ENCODE peak calls at places on chromosomes 3 and 15, in nine cellular contexts. G is uterus, C is stomach, K is GM12878, Q is A549, V is IMR-90, Y is H1, O is ovary, U is vagina. N is an unnamed sample. For H3K4me1, the result is how much of the 10 kb centered on the place peaks cover.

GRCh38 chr15:42549782-42550392 is 1.2 kb downstream of the HAUS2 start:
- DNase-seq in G (no peak), C (no peak), K (no peak), Q (no peak), V (no peak), Y (no peak), O (no peak), U (no peak), N (no peak)

GRCh38 chr3:138417559-138417982 is 16.8 kb upstream of the ESYT3 start:
- DNase-seq in G (peak), C (peak), K (no peak), Q (peak), V (peak), Y (peak), O (peak), U (no peak), N (peak)

GRCh38 chr3:156605686-156606605 is 51.0 kb upstream of the SSR3 start:
- DNase-seq in G (peak), C (peak), K (no peak), Q (no peak), V (peak), Y (peak), O (peak), U (no peak), N (peak)

GRCh38 chr3:111033470-111034108 is 38.0 kb upstream of the NECTIN3 start:
- DNase-seq in G (no peak), C (no peak), K (no peak), Q (no peak), V (peak), Y (no peak), O (no peak), U (no peak), N (no peak)

GRCh38 chr3:9994086-9994844 is 7.6 kb upstream of the EMC3 start:
- DNase-seq in G (no peak), C (peak), K (no peak), Q (no peak), V (peak), Y (no peak), O (no peak), U (no peak), N (no peak)

GRCh38 chr3:47323431-47324277 is 40.9 kb downstream of the KLHL18 start:
- DNase-seq in G (no peak), C (no peak), K (no peak), Q (no peak), V (peak), Y (no peak), O (no peak), U (no peak), N (no peak)

GRCh38 chr15:77837649-77838025 is 204.9 kb upstream of the LINGO1 start:
- DNase-seq in G (no peak), C (no peak), K (no peak), Q (no peak), V (no peak), Y (no peak), O (no peak), U (no peak), N (no peak)

GRCh38 chr3:134376786-134377431 is 2.7 kb upstream of the AMOTL2 start:
- DNase-seq in G (no peak), C (no peak), K (no peak), Q (no peak), V (no peak), Y (no peak), O (peak), U (no peak), N (peak)

GRCh38 chr15:66075947-66076346 is 177.6 kb downstream of the MEGF11 start:
- DNase-seq in G (no peak), C (no peak), K (no peak), Q (no peak), V (no peak), Y (no peak), O (no peak), U (no peak), N (no peak)

GRCh38 chr3:177523991-177524438 is 326.7 kb upstream of the TBL1XR1 start:
- DNase-seq in G (no peak), C (no peak), K (no peak), Q (peak), V (peak), Y (no peak), O (no peak), U (no peak), N (no peak)

GRCh38 chr3:65746848-65747247 is 291.9 kb downstream of the MAGI1 start:
- DNase-seq in G (no peak), C (no peak), K (no peak), Q (no peak), V (no peak), Y (no peak), O (no peak), U (no peak), N (no peak)

GRCh38 chr3:65745306-65745705 is 293.4 kb downstream of the MAGI1 start:
- DNase-seq in G (no peak), C (no peak), K (no peak), Q (no peak), V (no peak), Y (no peak), O (no peak), U (no peak), N (no peak)

GRCh38 chr3:65742914-65743313 is 295.8 kb downstream of the MAGI1 start:
- DNase-seq in G (no peak), C (no peak), K (no peak), Q (no peak), V (peak), Y (no peak), O (no peak), U (no peak), N (no peak)

GRCh38 chr3:65741540-65741939 is 297.2 kb downstream of the MAGI1 start:
- DNase-seq in G (no peak), C (no peak), K (no peak), Q (no peak), V (no peak), Y (no peak), O (no peak), U (no peak), N (no peak)
- TF ChIP-seq POLR2A in G (no peak), C (no peak), K (no peak), Q (no peak), V (no peak), Y (no peak), O (no peak), U (no peak), N (no peak)

GRCh38 chr3:152333928-152334327 is 65.2 kb downstream of the MBNL1 start:
- DNase-seq in G (no peak), C (no peak), K (no peak), Q (no peak), V (no peak), Y (no peak), O (no peak), U (no peak), N (no peak)

GRCh38 chr3:152328841-152329240 is 60.1 kb downstream of the MBNL1 start:
- DNase-seq in G (no peak), C (no peak), K (no peak), Q (peak), V (peak), Y (no peak), O (no peak), U (no peak), N (no peak)

GRCh38 chr3:152330565-152330964 is 61.8 kb downstream of the MBNL1 start:
- DNase-seq in G (no peak), C (no peak), K (no peak), Q (no peak), V (no peak), Y (no peak), O (no peak), U (no peak), N (no peak)

GRCh38 chr3:152331975-152332374 is 63.2 kb downstream of the MBNL1 start:
- DNase-seq in G (no peak), C (no peak), K (no peak), Q (peak), V (peak), Y (no peak), O (no peak), U (no peak), N (no peak)

GRCh38 chr3:152331018-152331541 is 62.4 kb downstream of the MBNL1 start:
- DNase-seq in G (no peak), C (no peak), K (no peak), Q (peak), V (peak), Y (no peak), O (peak), U (no peak), N (no peak)
- H3K4me1 ChIP-seq in G (under half), C (under half), K (under half), Q (half or more), V (under half), Y (under half), O (under half), U (half or more), N (half or more)

GRCh38 chr15:45201557-45202246 is 13.9 kb upstream of the SHF start:
- DNase-seq in G (no peak), C (no peak), K (peak), Q (no peak), V (no peak), Y (no peak), O (no peak), U (no peak), N (no peak)
- H3K27ac ChIP-seq in G (peak), C (no peak), K (peak), Q (no peak), V (no peak), Y (no peak), O (peak), U (no peak), N (no peak)

DNA sequence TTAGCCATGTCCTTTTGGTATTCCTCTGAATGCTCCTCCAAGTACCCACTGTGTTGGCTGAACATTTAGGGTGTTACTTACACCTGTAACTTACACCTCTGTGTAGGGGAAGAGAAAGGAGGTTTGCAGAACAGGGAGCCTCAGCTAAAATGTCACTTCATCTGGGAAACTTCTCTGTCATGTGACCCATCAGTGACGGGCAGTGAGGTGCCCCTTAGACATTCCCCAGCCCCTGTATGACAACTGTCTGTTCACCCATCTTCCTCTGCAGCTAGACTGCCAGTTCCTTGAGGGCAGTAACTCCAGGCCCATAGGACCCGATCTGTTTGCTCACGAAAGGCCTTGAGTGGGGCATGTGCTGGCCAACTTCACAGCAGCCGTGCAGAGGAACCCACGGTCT is 57.4 kb downstream of the LRIG1 start:
- DNase-seq in G (no peak), C (no peak), K (no peak), Q (no peak), V (no peak), Y (no peak), O (no peak), U (no peak), N (no peak)
- TF ChIP-seq POLR2A in G (no peak), C (no peak), K (no peak), Q (no peak), V (no peak), Y (no peak), O (no peak), U (no peak), N (no peak)

N was measured in transverse colon.